ENCODE peak calls at places on chromosomes 13 and 19, in four cellular contexts. One of them, this sample, is unnamed.

GRCh38 chr13:75312884-75313520 is 169.0 kb downstream of the TBC1D4 start:
- DNase-seq in foreskin fibroblast: no peak
- DNase-seq in left ventricle myocardium inferior: no peak
- DNase-seq in choroid plexus epithelial cell: no peak
- DNase-seq in this sample: no peak

GRCh38 chr13:99162543-99162942 is 38.1 kb upstream of the UBAC2 start:
- DNase-seq in foreskin fibroblast: no peak
- DNase-seq in left ventricle myocardium inferior: no peak
- DNase-seq in choroid plexus epithelial cell: no peak
- DNase-seq in this sample: no peak

GRCh38 chr13:41231786-41232185 is 31.6 kb downstream of the MTRF1 start:
- DNase-seq in left ventricle myocardium inferior: peak; percentile 23
- DNase-seq in foreskin fibroblast: no peak
- DNase-seq in choroid plexus epithelial cell: peak; percentile 59
- DNase-seq in this sample: peak; percentile 73

GRCh38 chr13:40528881-40529280 is 137.6 kb downstream of the FOXO1 start:
- DNase-seq in choroid plexus epithelial cell: no peak
- DNase-seq in foreskin fibroblast: no peak
- DNase-seq in left ventricle myocardium inferior: no peak
- DNase-seq in this sample: no peak

GRCh38 chr13:75725784-75726183 is 89.7 kb downstream of the LMO7 start:
- DNase-seq in foreskin fibroblast: no peak
- DNase-seq in choroid plexus epithelial cell: no peak
- DNase-seq in left ventricle myocardium inferior: no peak
- DNase-seq in this sample: no peak

GRCh38 chr13:77274126-77274525 is 52.8 kb downstream of the MYCBP2 start:
- DNase-seq in left ventricle myocardium inferior: no peak
- DNase-seq in choroid plexus epithelial cell: peak; percentile 5
- DNase-seq in foreskin fibroblast: no peak
- DNase-seq in this sample: no peak

GRCh38 chr19:44747739-44748425 is 626 bp upstream of the BCL3 start:
- DNase-seq in foreskin fibroblast: peak; percentile 61
- DNase-seq in choroid plexus epithelial cell: peak; percentile 68
- DNase-seq in left ventricle myocardium inferior: peak; percentile 73
- DNase-seq in this sample: peak; percentile 81

GRCh38 chr13:99522288-99522687 is 21.0 kb downstream of the TM9SF2 start:
- DNase-seq in left ventricle myocardium inferior: no peak
- DNase-seq in foreskin fibroblast: no peak
- DNase-seq in choroid plexus epithelial cell: no peak
- DNase-seq in this sample: no peak

GRCh38 chr19:1069009-1069779 is 2.2 kb downstream of the ARHGAP45 start:
- DNase-seq in left ventricle myocardium inferior: peak; percentile 71
- DNase-seq in foreskin fibroblast: no peak
- DNase-seq in choroid plexus epithelial cell: no peak
- DNase-seq in this sample: peak; percentile 35

GRCh38 chr19:54792814-54793213 is 10.6 kb upstream of the KIR2DL4 start:
- DNase-seq in choroid plexus epithelial cell: no peak
- DNase-seq in left ventricle myocardium inferior: no peak
- DNase-seq in foreskin fibroblast: no peak
- DNase-seq in this sample: no peak

GRCh38 chr13:94557836-94558235 is 38.1 kb downstream of the TGDS start:
- DNase-seq in foreskin fibroblast: no peak
- DNase-seq in choroid plexus epithelial cell: no peak
- DNase-seq in left ventricle myocardium inferior: no peak
- DNase-seq in this sample: no peak

DNA sequence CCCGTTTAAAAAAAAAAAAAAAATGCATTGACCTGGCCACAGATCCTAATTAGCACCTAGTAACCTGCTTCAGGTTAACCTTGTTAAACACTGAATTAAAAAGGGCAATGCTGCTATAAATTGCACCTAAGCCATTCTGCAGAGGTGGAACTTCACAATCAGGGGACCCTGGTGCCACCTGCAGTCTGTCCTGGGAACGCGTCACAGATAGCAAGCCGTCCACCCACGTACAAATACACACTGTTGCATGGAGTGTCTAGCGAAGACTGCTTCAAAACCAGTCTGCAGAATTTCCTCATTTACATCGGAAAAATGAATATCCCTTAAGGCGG is 169.3 kb downstream of the COL4A1 start:
- DNase-seq in left ventricle myocardium inferior: peak; percentile 59
- DNase-seq in choroid plexus epithelial cell: no peak
- DNase-seq in foreskin fibroblast: no peak
- DNase-seq in this sample: peak; percentile 74
- H3K4me3 ChIP-seq in left ventricle myocardium inferior: peak overlapping the region; percentile 68
- H3K4me3 ChIP-seq in choroid plexus epithelial cell: peak overlapping the region; percentile 59
- H3K4me3 ChIP-seq in foreskin fibroblast: peak overlapping the region; percentile 60
- H3K4me3 ChIP-seq in this sample: peak overlapping the region; percentile 40

DNA sequence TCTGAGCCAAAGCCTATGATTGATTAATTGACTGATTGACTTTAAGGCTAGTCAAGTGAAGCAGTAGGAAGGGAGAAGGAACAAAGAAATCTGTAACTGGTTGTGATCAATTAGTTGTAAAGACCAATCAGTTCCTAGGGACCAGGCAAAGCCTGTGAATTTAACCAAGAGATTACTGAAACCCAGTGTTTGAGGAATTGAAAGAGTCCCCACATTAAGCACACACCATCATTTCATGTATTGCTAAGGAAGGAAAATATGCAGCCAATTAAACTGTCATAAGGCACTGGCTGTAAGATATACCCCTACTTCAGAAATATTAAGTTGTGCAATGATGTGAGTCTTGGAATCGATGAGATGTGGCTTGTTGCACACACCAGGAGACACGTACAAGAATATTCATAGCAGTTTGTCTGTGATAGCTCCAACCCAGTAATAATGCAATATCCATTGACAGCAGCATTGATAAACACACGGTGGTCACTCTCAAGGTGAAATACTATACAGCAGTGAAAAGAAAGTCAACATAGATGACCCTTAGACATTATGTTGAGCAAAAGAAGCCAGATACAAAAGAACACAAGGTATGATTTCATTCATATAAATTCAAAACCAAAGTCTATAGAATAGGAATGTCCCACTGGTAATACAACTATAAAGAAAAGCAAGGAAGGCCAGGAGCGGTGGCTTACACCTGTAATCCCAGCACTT is 9.0 kb downstream of the C19orf47 start:
- DNase-seq in choroid plexus epithelial cell: no peak
- DNase-seq in foreskin fibroblast: no peak
- DNase-seq in left ventricle myocardium inferior: no peak
- DNase-seq in this sample: no peak
- H3K4me3 ChIP-seq in choroid plexus epithelial cell: no peak overlapping the region
- H3K4me3 ChIP-seq in foreskin fibroblast: no peak overlapping the region
- H3K4me3 ChIP-seq in left ventricle myocardium inferior: no peak overlapping the region
- H3K4me3 ChIP-seq in this sample: no peak overlapping the region

GRCh38 chr19:6694147-6694815 is 24.3 kb upstream of the TNFSF14 start:
- DNase-seq in choroid plexus epithelial cell: no peak
- DNase-seq in left ventricle myocardium inferior: no peak
- DNase-seq in foreskin fibroblast: no peak
- DNase-seq in this sample: no peak

GRCh38 chr19:6691342-6691741 is 21.4 kb upstream of the TNFSF14 start:
- DNase-seq in choroid plexus epithelial cell: no peak
- DNase-seq in left ventricle myocardium inferior: no peak
- DNase-seq in foreskin fibroblast: no peak
- DNase-seq in this sample: no peak

GRCh38 chr19:6692027-6692426 is 22.1 kb upstream of the TNFSF14 start:
- DNase-seq in foreskin fibroblast: no peak
- DNase-seq in choroid plexus epithelial cell: no peak
- DNase-seq in left ventricle myocardium inferior: no peak
- DNase-seq in this sample: no peak

GRCh38 chr19:6693681-6694080 is 23.7 kb upstream of the TNFSF14 start:
- DNase-seq in foreskin fibroblast: no peak
- DNase-seq in choroid plexus epithelial cell: no peak
- DNase-seq in left ventricle myocardium inferior: no peak
- DNase-seq in this sample: no peak

DNA sequence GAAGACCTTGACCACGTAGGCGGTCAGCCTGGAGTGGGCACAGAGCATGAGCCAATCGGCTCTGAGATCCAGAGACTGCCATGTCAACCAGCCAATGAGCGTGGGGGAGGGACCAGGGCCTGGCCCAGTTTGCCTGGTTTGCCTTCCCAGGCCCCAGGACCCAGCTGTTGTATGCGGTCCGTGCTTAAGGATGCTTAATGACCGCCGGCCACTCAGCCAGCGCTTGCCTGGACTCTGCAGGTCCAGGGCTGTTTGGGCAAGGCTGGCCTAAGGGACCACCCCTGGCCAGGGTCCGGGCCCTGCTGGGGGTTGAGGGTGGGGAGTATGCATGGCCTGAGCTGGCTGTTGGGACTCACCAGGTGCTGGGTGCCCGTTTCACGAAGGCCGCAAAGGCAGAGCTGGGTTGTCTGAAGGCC is 23.1 kb upstream of the TNFSF14 start:
- DNase-seq in left ventricle myocardium inferior: no peak
- DNase-seq in foreskin fibroblast: no peak
- DNase-seq in choroid plexus epithelial cell: no peak
- DNase-seq in this sample: no peak
- H3K4me3 ChIP-seq in left ventricle myocardium inferior: no peak overlapping the region
- H3K4me3 ChIP-seq in foreskin fibroblast: no peak overlapping the region
- H3K4me3 ChIP-seq in choroid plexus epithelial cell: no peak overlapping the region
- H3K4me3 ChIP-seq in this sample: no peak overlapping the region

GRCh38 chr19:17751103-17751911 is at the start of gene FCHO1:
- DNase-seq in foreskin fibroblast: no peak
- DNase-seq in choroid plexus epithelial cell: no peak
- DNase-seq in left ventricle myocardium inferior: peak; percentile 33
- DNase-seq in this sample: peak; percentile 15
- H3K4me3 ChIP-seq in foreskin fibroblast: no peak within 1 kb of the TSS
- H3K4me3 ChIP-seq in choroid plexus epithelial cell: no peak within 1 kb of the TSS
- H3K4me3 ChIP-seq in left ventricle myocardium inferior: no peak within 1 kb of the TSS
- H3K4me3 ChIP-seq in this sample: no peak within 1 kb of the TSS